ENCODE peak calls at places on chromosomes 5 and 9, in five cellular contexts. R is CD8-positive, alpha-beta T cell; U is IMR-90; N is ovary; O is colonic mucosa. E is an unnamed sample.

GRCh38 chr9:91186311-91187101 is 175.2 kb downstream of the AUH start:
- DNase-seq in R (no peak), N (no peak), O (no peak), U (peak; percentile 63), E (peak; percentile 42)

GRCh38 chr5:157459715-157460599 is at the start of gene NIPAL4:
- DNase-seq in O (no peak), U (no peak), R (no peak), N (no peak), E (no peak)

GRCh38 chr9:117704024-117704575 is at the start of gene TLR4:
- DNase-seq in N (peak; percentile 28), U (no peak), R (no peak), O (peak; percentile 60), E (peak; percentile 78)

GRCh38 chr9:137309368-137310189 is 7.5 kb upstream of the NRARP start:
- DNase-seq in U (no peak), R (no peak), N (no peak), O (no peak), E (no peak)

GRCh38 chr5:133967715-133968056 is 739 bp downstream of the C5orf15 start:
- DNase-seq in U (peak; percentile 59), O (peak; percentile 35), N (no peak), R (no peak), E (no peak)

GRCh38 chr5:174311531-174312269 is 266.2 kb downstream of the NSG2 start:
- DNase-seq in U (peak; percentile 34), O (peak; percentile 61), N (peak; percentile 61), R (peak; percentile 13), E (peak; percentile 74)

GRCh38 chr5:178467261-178468195 is 122.7 kb downstream of the COL23A1 start:
- DNase-seq in U (peak; percentile 32), R (no peak), N (no peak), O (peak; percentile 28), E (peak; percentile 47)

GRCh38 chr9:103904242-103904641 is 189.9 kb upstream of the SMC2 start:
- DNase-seq in O (no peak), U (no peak), R (no peak), N (no peak), E (no peak)

GRCh38 chr5:61329729-61330128 is 2.3 kb upstream of the ZSWIM6 start:
- DNase-seq in U (peak; percentile 67), N (no peak), O (no peak), R (no peak), E (no peak)

GRCh38 chr9:7554699-7555098 is 244.9 kb downstream of the DMAC1 start:
- DNase-seq in R (no peak), N (no peak), O (no peak), U (no peak), E (no peak)

GRCh38 chr5:10355071-10355889 is 1.8 kb downstream of the MARCHF6 start:
- DNase-seq in N (no peak), U (peak; percentile 71), O (no peak), R (no peak), E (no peak)

GRCh38 chr9:34464571-34464970 is 6.0 kb downstream of the DNAI1 start:
- DNase-seq in R (no peak), N (no peak), U (no peak), O (no peak), E (no peak)

GRCh38 chr9:117927354-117927753 is 223.2 kb downstream of the TLR4 start:
- DNase-seq in N (no peak), O (no peak), U (no peak), R (no peak), E (no peak)

GRCh38 chr9:135695036-135695435 is 4.2 kb downstream of the SOHLH1 start:
- DNase-seq in U (no peak), O (no peak), R (no peak), N (no peak), E (no peak)

GRCh38 chr5:168295574-168296201 is 4.2 kb downstream of the WWC1 start:
- DNase-seq in N (no peak), O (no peak), R (no peak), U (peak; percentile 82), E (no peak)

GRCh38 chr9:132743886-132744544 is 73.8 kb downstream of the GTF3C4 start:
- DNase-seq in U (no peak), N (no peak), O (no peak), R (no peak), E (no peak)

GRCh38 chr9:132740526-132741309 is 70.5 kb downstream of the GTF3C4 start:
- DNase-seq in N (no peak), U (no peak), R (no peak), O (no peak), E (no peak)

GRCh38 chr9:132744881-132745761 is 74.9 kb downstream of the GTF3C4 start:
- DNase-seq in U (no peak), R (no peak), O (no peak), N (no peak), E (no peak)

GRCh38 chr9:132739705-132740310 is 69.5 kb downstream of the GTF3C4 start:
- DNase-seq in N (no peak), R (no peak), U (no peak), O (peak; percentile 38), E (no peak)

DNA sequence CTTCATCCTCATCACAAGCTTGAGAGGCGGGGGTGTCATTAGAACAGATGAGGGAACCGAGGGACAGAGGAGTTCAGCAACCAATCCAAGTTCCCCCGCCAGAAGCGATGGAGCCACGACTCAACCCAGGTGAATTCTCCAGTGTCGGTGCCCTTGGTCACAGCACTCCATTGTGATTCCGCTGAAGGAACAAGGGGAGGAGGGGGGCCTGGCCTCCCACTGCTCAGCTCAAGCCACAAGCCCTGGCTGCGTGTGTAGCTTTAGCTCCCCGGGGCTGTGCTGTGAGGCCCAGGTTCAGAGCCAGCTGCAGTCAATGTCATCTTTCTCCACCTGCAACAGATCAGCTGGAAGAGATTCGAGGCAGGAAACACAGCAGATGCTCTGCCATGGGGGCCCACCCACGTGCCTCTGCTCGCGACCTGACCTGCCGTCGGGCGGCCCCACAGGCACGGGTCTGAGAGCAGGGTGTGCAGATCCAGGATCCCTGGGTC is 72.6 kb downstream of the GTF3C4 start:
- DNase-seq in R (no peak), O (no peak), N (no peak), U (no peak), E (no peak)
- H3K27me3 ChIP-seq in R (peaks cover 12% of the 10 kb centered on the region), O (peaks cover 13% of the 10 kb centered on the region), N (no peaks in the 10 kb centered on the region), U (peaks cover 59% of the 10 kb centered on the region), E (no peaks in the 10 kb centered on the region)

DNA sequence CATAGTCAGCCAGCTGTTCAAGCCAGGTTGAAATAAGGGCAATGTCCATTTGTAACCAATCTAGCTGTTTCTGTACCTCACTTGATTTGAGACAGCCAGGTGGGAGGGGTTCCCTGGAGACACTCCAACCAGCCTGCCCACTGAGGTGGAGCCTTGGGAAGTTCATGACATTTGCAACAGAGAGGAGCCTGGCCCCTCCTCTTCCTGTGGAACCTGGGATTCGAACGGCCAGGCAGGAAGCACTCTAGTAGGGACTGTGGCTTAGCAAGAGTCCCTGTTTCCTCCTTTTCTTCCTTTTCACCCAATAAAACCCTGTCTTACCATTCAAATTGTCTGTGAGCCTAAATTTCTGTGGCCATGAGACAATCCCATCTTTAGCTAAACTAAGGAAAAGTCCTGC is 312.3 kb upstream of the NMUR2 start:
- DNase-seq in R (no peak), N (no peak), O (no peak), U (no peak), E (no peak)
- H3K27ac ChIP-seq in R (no peak overlapping the region), N (no peak overlapping the region), O (no peak overlapping the region), U (no peak overlapping the region), E (no peak overlapping the region)

DNA sequence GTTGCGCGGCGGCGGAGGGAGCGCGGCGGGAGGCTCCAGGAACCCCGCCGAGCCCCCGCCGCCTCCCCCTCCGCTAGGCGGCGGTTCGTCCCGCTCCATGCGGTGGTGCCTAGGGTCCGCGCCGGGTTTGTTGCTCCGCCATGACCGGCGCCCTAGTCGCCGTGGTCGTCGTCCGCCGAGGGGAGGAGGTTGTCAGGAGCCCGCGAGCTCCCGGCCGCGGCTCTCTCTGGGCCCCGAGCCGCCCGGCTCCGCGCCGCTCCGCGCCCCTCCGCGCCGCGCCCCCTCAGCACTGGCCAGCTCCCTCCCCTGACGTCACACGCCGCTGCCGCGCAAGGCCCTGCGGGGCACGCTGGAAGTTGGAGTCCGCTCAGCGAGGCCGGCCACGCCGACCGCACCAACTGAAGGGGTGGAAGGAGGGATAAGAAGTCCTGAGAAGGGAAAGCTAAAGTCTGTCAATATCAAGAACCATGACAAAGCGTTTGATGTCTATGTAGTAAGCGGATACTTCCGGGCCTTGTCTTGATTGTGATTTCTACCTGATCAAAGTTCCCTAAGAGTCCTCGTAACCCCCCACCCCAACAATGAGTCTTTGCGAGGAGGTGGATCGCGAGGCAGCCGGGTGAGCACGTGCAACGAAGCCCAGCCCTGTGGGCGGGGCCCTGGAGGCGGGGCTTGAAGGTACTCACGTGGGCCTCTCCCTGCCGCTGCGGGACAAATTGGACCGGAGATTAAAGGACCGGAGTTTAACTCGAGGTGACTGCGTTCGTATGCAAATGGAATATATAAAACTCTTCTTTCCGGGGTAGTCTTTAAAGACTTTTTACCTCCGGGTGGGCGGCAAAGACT is at the start of gene NR6A1:
- DNase-seq in N (peak; percentile 95), U (peak; percentile 95), O (peak; percentile 98), R (peak; percentile 86), E (peak; percentile 97)
- TF ChIP-seq CTCF in N (no peak), U (no peak), O (no peak), R (no peak), E (peak; percentile 54)

GRCh38 chr9:36902861-36903524 is 131.1 kb downstream of the PAX5 start:
- DNase-seq in O (no peak), U (no peak), N (no peak), R (no peak), E (no peak)

GRCh38 chr9:36903541-36904435 is 130.3 kb downstream of the PAX5 start:
- DNase-seq in U (peak; percentile 52), R (no peak), N (no peak), O (no peak), E (no peak)

GRCh38 chr9:36901528-36901927 is 132.5 kb downstream of the PAX5 start:
- DNase-seq in R (no peak), U (no peak), N (no peak), O (no peak), E (no peak)

GRCh38 chr9:36900856-36901220 is 133.2 kb downstream of the PAX5 start:
- DNase-seq in O (no peak), R (no peak), U (no peak), N (no peak), E (no peak)

GRCh38 chr9:36902063-36902735 is 131.9 kb downstream of the PAX5 start:
- DNase-seq in O (no peak), N (no peak), R (no peak), U (no peak), E (no peak)
- H3K27me3 ChIP-seq in O (no peaks in the 10 kb centered on the region), N (no peaks in the 10 kb centered on the region), R (no peaks in the 10 kb centered on the region), U (peaks cover 42% of the 10 kb centered on the region), E (peaks cover 53% of the 10 kb centered on the region)

E was measured in heart right ventricle.